ENCODE peak calls at places on chromosomes 16 and 17, in five cellular contexts. S, R, D, I and H are unnamed samples. For H3K27me3, the result is how much of the 10 kb centered on the place peaks cover.

GRCh38 chr16:1160773-1161348 is 8.0 kb downstream of the CACNA1H start:
- DNase-seq in S (peak), R (no peak), D (no peak), I (no peak), H (no peak)

GRCh38 chr16:89350701-89351380 is 133.3 kb downstream of the ZNF778 start:
- DNase-seq in S (no peak), R (no peak), D (no peak), I (no peak), H (no peak)

GRCh38 chr17:67475161-67475887 is 98.2 kb downstream of the PITPNC1 start:
- DNase-seq in S (peak), R (peak), D (peak), I (peak), H (peak)

GRCh38 chr17:65848751-65849150 is 287.3 kb upstream of the AXIN2 start:
- DNase-seq in S (no peak), R (no peak), D (no peak), I (no peak), H (no peak)

GRCh38 chr16:88264641-88265285 is 118.0 kb upstream of the ZNF469 start:
- DNase-seq in S (peak), R (peak), D (peak), I (peak), H (peak)

GRCh38 chr17:44038604-44039007 is 23.8 kb upstream of the TMEM101 start:
- DNase-seq in S (no peak), R (no peak), D (peak), I (no peak), H (no peak)

GRCh38 chr17:69284646-69285045 is 42.3 kb downstream of the ABCA5 start:
- DNase-seq in S (no peak), R (no peak), D (no peak), I (no peak), H (no peak)

GRCh38 chr16:65739518-65739917 is 617.7 kb upstream of the CDH11 start:
- DNase-seq in S (no peak), R (no peak), D (no peak), I (no peak), H (no peak)

GRCh38 chr17:11535231-11535630 is 63.0 kb upstream of the DNAH9 start:
- DNase-seq in S (no peak), R (no peak), D (no peak), I (no peak), H (no peak)

GRCh38 chr16:19898924-19899604 is 14.4 kb upstream of the GPRC5B start:
- DNase-seq in S (peak), R (peak), D (no peak), I (peak), H (no peak)

GRCh38 chr17:35314415-35315216 is 58.8 kb downstream of the SLFN11 start:
- DNase-seq in S (no peak), R (no peak), D (no peak), I (no peak), H (no peak)

GRCh38 chr16:84518804-84519341 is 14.4 kb upstream of the MEAK7 start:
- DNase-seq in S (no peak), R (no peak), D (no peak), I (peak), H (no peak)

GRCh38 chr17:40309031-40309937 is at the start of gene RARA:
- DNase-seq in S (no peak), R (peak), D (peak), I (peak), H (peak)

GRCh38 chr16:56625140-56625942 is at the start of gene MT1E:
- DNase-seq in S (peak), R (peak), D (peak), I (peak), H (peak)
- H3K27me3 ChIP-seq in S (under half), R (under half), D (under half), I (under half), H (under half)

GRCh38 chr17:14070344-14071007 is 1.2 kb downstream of the COX10 start:
- DNase-seq in S (no peak), R (no peak), D (no peak), I (no peak), H (no peak)
- H3K4me3 ChIP-seq in S (no peak), R (no peak), D (peak), I (peak), H (peak)

DNA sequence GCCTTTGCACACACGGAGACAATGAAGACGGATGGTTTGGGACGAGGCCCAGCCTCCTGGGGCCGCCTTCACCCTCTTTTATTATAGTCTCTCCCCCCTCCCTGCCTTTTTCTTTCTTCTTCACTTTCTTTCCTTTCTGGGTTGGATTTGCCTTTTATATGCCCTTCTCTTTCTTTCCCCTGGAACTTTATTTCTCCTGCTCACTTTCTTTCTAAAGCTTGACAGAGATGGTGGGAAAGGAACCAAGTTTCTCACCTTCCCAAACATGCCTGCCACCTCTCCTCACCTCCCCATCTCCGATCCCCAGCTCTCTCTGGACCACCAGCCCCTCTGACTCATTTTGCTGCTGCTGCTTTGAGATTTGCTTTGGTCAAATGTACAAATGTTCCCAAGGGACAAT is 6.8 kb upstream of the LHX1 start:
- DNase-seq in S (no peak), R (no peak), D (no peak), I (no peak), H (no peak)
- H3K27me3 ChIP-seq in S (half or more), R (under half), D (half or more), I (under half), H (half or more)

GRCh38 chr17:50513501-50513900 is 5.3 kb downstream of the MYCBPAP start:
- DNase-seq in S (peak), R (no peak), D (no peak), I (no peak), H (no peak)

GRCh38 chr17:50517504-50518264 is 9.4 kb downstream of the MYCBPAP start:
- DNase-seq in S (no peak), R (no peak), D (no peak), I (no peak), H (no peak)

GRCh38 chr17:50514388-50514787 is 6.1 kb downstream of the MYCBPAP start:
- DNase-seq in S (no peak), R (no peak), D (no peak), I (no peak), H (no peak)

GRCh38 chr17:50516980-50517379 is 8.7 kb downstream of the MYCBPAP start:
- DNase-seq in S (no peak), R (no peak), D (no peak), I (no peak), H (no peak)

DNA sequence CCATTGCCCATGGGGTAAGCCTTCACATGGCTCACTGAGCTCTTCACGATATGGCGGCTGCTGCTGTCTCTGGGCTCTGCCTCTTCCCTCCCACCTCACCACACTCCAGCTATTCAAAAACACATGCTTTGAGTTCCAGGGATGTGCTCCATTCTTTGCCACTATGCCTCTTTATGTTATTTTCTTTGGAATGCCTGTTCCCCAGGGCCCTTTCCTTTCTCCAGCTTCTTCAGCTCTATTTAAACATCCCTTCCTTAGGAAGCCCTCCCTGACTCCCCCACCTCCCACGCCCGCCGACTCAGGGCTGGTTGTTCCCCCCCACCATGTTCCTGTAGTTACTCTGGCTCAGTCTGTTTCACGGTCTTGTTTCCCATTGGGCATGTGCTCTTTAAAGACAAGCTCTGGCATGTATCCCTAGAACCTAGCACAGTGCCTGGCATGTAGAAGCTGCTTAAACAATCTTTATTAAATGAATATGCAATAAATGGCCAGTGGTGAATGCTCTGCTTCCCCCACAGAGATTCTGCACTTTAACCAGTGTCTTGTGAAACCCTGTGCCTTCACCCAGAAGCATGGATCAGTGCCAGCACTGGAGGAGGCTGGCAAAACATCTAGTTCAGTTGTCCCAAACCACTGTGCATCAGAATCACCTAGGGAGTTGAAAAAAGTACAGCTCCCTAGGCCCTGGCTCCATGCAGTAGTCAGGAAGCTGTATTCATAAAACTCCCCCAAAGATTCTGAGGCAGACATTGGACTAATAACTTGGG is 6.9 kb downstream of the MYCBPAP start:
- DNase-seq in S (peak), R (no peak), D (no peak), I (peak), H (no peak)
- H3K4me3 ChIP-seq in S (no peak), R (no peak), D (no peak), I (no peak), H (no peak)

GRCh38 chr17:8123695-8124349 is at the start of gene HES7:
- DNase-seq in S (no peak), R (no peak), D (no peak), I (no peak), H (peak)

GRCh38 chr17:8122923-8123694 is 797 bp downstream of the HES7 start:
- DNase-seq in S (no peak), R (no peak), D (no peak), I (peak), H (no peak)

GRCh38 chr17:8120520-8121443 is 2.5 kb upstream of the ALOXE3 start:
- DNase-seq in S (peak), R (peak), D (no peak), I (peak), H (no peak)

GRCh38 chr17:8121531-8122390 is 2.1 kb downstream of the HES7 start:
- DNase-seq in S (no peak), R (no peak), D (no peak), I (peak), H (no peak)

DNA sequence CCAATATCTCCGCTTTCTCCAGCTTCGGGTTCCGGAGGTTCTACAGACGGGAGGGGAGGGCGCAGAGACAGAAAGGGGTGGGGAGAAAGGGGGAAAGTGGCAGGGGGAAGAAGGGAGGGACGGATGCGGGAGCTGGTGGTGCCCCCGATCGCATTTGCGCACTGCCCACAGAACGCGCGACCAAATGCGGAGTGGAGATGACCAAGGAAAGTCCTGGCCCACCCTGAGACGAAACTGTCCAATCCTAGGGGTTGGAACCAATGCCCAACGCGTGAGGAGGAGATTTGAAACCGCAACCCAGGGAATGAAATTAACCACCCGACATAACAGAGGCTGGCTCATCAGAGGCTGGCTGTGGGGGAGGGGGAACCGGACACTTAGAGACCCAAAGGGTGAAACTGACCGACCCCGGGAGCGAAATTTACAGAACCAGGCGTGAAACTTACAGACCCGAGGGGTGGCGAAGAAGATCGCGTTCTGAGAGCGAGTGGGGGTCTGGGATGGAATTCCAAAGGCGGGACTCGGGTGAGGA is 1.4 kb downstream of the HES7 start:
- DNase-seq in S (no peak), R (no peak), D (no peak), I (peak), H (no peak)
- H3K27me3 ChIP-seq in S (under half), R (under half), D (under half), I (under half), H (under half)

GRCh38 chr17:74922694-74923537 is at the start of gene USH1G:
- DNase-seq in S (no peak), R (no peak), D (no peak), I (peak), H (no peak)
- H3K4me3 ChIP-seq in S (no peak), R (no peak), D (peak), I (no peak), H (peak)

DNA sequence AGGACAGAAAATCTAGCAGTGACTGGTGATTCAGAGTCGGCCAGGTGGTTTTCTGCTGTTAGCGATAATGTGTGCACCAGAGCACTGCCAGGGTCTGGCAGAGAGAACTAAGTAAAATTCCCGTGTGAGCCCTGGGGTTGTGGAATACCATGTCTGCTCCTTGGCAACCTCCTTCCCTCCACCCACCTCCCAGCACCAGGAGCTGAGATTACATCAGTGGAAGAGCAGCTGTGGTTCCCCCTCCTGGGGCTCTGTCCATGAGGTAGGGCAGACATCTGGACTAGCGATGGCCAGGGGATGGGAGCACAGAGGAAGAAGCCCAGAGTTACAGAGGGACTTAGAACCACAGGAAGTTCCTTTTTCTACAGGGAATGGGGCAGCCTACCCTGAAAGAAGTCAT is 15.8 kb downstream of the CLEC10A start:
- DNase-seq in S (no peak), R (no peak), D (no peak), I (no peak), H (no peak)
- H3K27me3 ChIP-seq in S (under half), R (under half), D (under half), I (under half), H (under half)

DNA sequence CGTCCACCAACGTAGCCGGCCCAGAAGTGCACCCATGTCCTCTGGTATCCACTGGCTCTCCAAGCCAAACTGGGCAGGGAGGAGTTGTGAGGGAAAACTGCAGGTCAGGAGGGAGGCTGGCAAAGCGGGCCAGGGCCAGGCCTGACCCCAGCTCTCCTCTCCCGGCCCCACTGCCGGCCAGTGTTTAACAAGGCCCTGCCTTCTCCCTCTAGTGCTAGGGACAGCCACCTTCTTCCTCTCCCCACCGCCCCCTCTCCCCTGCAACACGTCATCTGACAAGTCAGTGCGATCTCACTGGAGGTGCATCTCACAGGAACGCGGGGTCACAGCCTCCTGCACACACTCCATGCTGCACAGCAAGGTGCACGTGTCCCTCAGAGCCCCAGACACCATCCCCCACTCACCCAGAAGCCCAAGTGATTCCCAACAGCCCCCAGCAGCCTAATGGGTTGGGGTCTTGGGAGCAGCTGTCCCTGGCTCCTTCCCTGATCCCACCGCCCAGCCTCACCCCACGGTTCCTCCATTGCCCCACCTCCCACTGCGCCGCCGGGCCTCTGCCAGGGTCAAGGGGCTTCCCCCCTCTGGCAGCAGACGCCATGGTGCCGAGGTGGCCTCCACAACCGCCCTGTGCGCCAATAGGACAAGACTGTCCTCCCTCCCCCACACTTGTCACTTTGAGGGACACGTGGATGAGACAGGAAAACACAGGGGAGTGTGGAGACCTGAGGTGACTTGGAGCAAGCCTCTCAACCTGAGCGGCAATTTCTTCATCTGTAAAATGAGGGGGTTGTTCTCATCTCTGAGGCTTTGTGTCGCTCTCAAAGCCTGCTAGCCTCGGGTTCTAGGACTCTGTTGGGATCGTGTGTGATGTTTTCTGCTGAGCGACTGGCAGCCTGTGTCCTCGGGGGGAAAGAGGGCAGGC is 1.1 kb upstream of the ACE start:
- DNase-seq in S (no peak), R (no peak), D (no peak), I (no peak), H (no peak)
- H3K4me3 ChIP-seq in S (no peak), R (no peak), D (no peak), I (no peak), H (peak)

GRCh38 chr17:81807839-81808238 is 3.9 kb downstream of the GCGR start:
- DNase-seq in S (no peak), R (no peak), D (no peak), I (no peak), H (no peak)

GRCh38 chr17:81805707-81806460 is 1.9 kb downstream of the GCGR start:
- DNase-seq in S (no peak), R (no peak), D (no peak), I (no peak), H (no peak)

GRCh38 chr17:81807210-81807719 is 3.3 kb downstream of the GCGR start:
- DNase-seq in S (no peak), R (no peak), D (no peak), I (no peak), H (no peak)

GRCh38 chr17:81804559-81805399 is 829 bp downstream of the GCGR start:
- DNase-seq in S (no peak), R (no peak), D (no peak), I (peak), H (no peak)

DNA sequence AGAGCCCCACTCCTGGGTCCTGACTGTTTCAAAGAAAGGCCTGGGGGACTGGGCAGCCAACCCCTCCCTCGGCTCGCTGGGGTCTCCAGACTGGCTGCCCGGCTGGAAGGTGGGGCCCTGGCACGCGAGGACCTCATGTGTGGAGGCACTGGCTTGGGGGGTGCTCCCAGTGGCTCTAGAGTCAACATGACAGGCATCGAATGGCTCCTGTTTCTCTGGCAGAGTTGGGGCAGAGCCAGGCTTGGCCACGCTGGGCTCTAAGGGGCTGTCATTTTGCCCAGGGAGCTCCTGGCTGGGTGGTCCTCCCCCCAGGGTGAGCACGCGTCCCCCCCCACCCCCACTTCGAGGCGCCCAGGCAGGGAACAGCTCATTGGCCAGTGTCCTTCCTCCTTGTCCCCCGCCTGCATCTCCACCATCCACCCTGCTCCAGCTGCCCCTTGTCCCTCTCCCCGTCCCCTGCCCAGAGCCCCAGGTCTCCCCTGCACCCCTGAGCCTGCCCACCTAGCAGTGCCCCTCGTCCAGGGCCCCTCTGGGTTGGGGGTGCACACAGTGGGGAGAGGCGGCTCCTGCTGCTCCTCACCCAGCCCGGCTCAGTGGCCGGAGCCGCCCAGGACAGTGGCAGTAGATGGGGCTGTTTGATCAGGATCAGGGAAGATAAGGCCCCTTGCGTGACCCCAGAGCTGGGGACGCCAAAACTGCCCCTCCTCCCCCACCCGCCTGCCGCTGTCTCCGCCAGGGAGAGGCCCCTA is 2.7 kb downstream of the GCGR start:
- DNase-seq in S (no peak), R (no peak), D (no peak), I (no peak), H (no peak)
- H3K27me3 ChIP-seq in S (under half), R (under half), D (half or more), I (under half), H (half or more)